ENCODE peak calls at places on chromosomes 1 and 21, in six cellular contexts. V, O, I, X, H and U are unnamed samples. For H3K4me1, the result is how much of the 10 kb centered on the place peaks cover.

GRCh38 chr21:16891821-16892220 is 621.0 kb upstream of the CXADR start:
- DNase-seq in V (no peak), O (no peak), I (no peak), X (no peak), H (peak), U (no peak)

GRCh38 chr1:199862047-199862446 is 165.5 kb upstream of the NR5A2 start:
- DNase-seq in V (no peak), O (no peak), I (no peak), X (no peak), H (no peak), U (no peak)

GRCh38 chr1:220894025-220894923 is 15.0 kb downstream of the HLX start:
- DNase-seq in V (no peak), O (no peak), I (no peak), X (no peak), H (no peak), U (no peak)

GRCh38 chr1:8902765-8903164 is 24.3 kb upstream of the ENO1 start:
- DNase-seq in V (no peak), O (no peak), I (no peak), X (no peak), H (peak), U (no peak)

GRCh38 chr1:220526294-220526693 is 1.6 kb upstream of the MARK1 start:
- DNase-seq in V (no peak), O (no peak), I (no peak), X (no peak), H (no peak), U (no peak)

GRCh38 chr1:56644064-56644940 is 812 bp upstream of the PRKAA2 start:
- DNase-seq in V (peak), O (peak), I (no peak), X (no peak), H (peak), U (no peak)

GRCh38 chr1:197140123-197140522 is 6.3 kb downstream of the ASPM start:
- DNase-seq in V (no peak), O (no peak), I (no peak), X (no peak), H (peak), U (no peak)

GRCh38 chr1:7754234-7754633 is 16.9 kb upstream of the VAMP3 start:
- DNase-seq in V (no peak), O (no peak), I (no peak), X (no peak), H (no peak), U (no peak)

GRCh38 chr1:27325286-27325685 is 3.3 kb downstream of the TMEM222 start:
- DNase-seq in V (no peak), O (no peak), I (no peak), X (no peak), H (no peak), U (no peak)

GRCh38 chr1:206921772-206922265 is at the start of gene FCMR:
- DNase-seq in V (no peak), O (no peak), I (no peak), X (no peak), H (no peak), U (no peak)

GRCh38 chr1:47181095-47181954 is 8.5 kb downstream of the PDZK1IP1 start:
- DNase-seq in V (no peak), O (no peak), I (no peak), X (no peak), H (no peak), U (no peak)

GRCh38 chr1:156664046-156664948 is 12.9 kb downstream of the NES start:
- DNase-seq in V (no peak), O (no peak), I (no peak), X (no peak), H (peak), U (no peak)

GRCh38 chr1:61078611-61079010 is 3.8 kb upstream of the NFIA start:
- DNase-seq in V (no peak), O (no peak), I (no peak), X (no peak), H (no peak), U (no peak)

GRCh38 chr1:9767964-9768668 is 55.6 kb downstream of the CLSTN1 start:
- DNase-seq in V (peak), O (no peak), I (no peak), X (peak), H (no peak), U (peak)

GRCh38 chr1:100323428-100324106 is 28.7 kb upstream of the CDC14A start:
- DNase-seq in V (no peak), O (peak), I (peak), X (peak), H (no peak), U (no peak)

GRCh38 chr21:44298301-44298700 is 1.6 kb upstream of the PFKL start:
- DNase-seq in V (no peak), O (no peak), I (no peak), X (peak), H (peak), U (no peak)

GRCh38 chr21:44299458-44300261 is at the start of gene PFKL:
- DNase-seq in V (peak), O (peak), I (peak), X (peak), H (peak), U (peak)

GRCh38 chr21:44297525-44298290 is 2.1 kb upstream of the PFKL start:
- DNase-seq in V (peak), O (peak), I (peak), X (peak), H (peak), U (peak)

GRCh38 chr21:44300262-44300959 is 558 bp downstream of the PFKL start:
- DNase-seq in V (peak), O (peak), I (peak), X (peak), H (peak), U (peak)

GRCh38 chr21:44299085-44299457 is 782 bp upstream of the PFKL start:
- DNase-seq in V (no peak), O (no peak), I (no peak), X (no peak), H (peak), U (no peak)
- H3K4me1 ChIP-seq in V (under half), O (under half), I (half or more), X (under half), H (under half), U (half or more)

GRCh38 chr1:113770031-113770430 is 10.7 kb upstream of the PHTF1 start:
- DNase-seq in V (no peak), O (no peak), I (no peak), X (no peak), H (no peak), U (no peak)
- H3K27ac ChIP-seq in V (no peak), O (no peak), I (no peak), X (no peak), H (no peak), U (no peak)

GRCh38 chr1:117622726-117623125 is 16.9 kb downstream of the TENT5C start:
- DNase-seq in V (no peak), O (no peak), I (no peak), X (no peak), H (no peak), U (no peak)

GRCh38 chr1:117623698-117624097 is 17.9 kb downstream of the TENT5C start:
- DNase-seq in V (no peak), O (no peak), I (no peak), X (no peak), H (no peak), U (no peak)

GRCh38 chr1:117620440-117620839 is 14.6 kb downstream of the TENT5C start:
- DNase-seq in V (no peak), O (no peak), I (no peak), X (no peak), H (no peak), U (no peak)

GRCh38 chr1:117623141-117623540 is 17.3 kb downstream of the TENT5C start:
- DNase-seq in V (no peak), O (no peak), I (no peak), X (no peak), H (no peak), U (no peak)

GRCh38 chr1:117621316-117621715 is 15.5 kb downstream of the TENT5C start:
- DNase-seq in V (no peak), O (no peak), I (no peak), X (no peak), H (no peak), U (no peak)
- H3K4me1 ChIP-seq in V (under half), O (under half), I (under half), X (under half), H (under half), U (under half)

DNA sequence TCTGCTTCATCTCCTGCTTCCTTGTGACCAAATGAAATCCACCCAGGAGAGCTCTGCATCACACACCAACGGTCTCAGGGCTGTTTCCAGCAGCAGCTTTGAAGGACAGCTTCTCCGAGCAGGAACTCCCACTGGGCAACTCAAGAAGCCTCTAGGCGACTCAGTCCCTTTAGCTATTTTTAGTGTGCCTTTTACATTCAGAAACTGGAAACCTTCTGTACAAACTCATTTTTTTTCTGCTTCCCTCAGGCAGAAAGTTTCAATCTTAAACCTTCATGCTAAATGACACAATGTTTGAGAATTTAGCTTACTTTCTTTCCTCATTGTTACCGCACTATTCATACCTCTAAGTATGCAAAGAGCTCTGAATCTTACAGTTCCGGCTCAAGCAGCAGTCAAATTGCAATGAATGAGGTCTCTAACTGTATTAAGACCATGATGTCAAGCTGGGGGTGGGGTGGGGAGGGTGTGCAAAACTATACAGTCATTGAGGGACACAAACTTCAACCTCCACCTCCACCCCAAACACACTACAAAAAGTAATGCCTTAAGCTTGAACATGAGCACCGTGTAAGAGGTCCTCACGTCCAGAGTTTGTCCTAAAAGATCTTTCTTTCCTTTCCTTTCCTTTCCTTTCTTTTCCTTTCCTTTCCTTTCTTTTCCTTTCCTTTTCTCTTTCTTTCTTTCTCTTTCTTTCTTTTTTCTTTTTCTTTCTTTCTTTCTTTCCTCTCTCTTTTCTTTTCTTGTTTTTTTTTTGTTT is 16.4 kb upstream of the TARBP1 start:
- DNase-seq in V (no peak), O (no peak), I (no peak), X (no peak), H (peak), U (no peak)
- H3K27ac ChIP-seq in V (no peak), O (peak), I (peak), X (no peak), H (peak), U (no peak)

DNA sequence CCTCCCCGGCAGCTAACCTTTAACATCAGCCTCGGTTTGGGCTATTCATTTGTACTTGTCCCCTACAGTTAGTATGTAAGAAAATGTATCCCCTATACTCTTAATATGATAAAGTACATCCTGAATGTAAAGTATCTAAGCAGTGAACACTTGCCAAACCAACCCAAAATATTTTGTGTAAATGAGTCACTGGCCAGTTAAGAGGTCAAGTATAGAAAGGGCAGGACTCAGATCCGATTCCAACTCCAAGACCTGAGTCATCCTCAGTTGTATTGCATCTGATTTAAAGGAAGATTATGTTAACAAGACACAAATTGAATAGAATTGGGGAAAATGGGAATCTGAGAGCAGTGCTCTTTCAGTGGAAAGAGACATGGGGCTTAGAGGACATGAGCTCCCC is 84.4 kb downstream of the CD58 start:
- DNase-seq in V (no peak), O (no peak), I (no peak), X (no peak), H (peak), U (no peak)
- H3K4me1 ChIP-seq in V (under half), O (under half), I (under half), X (under half), H (under half), U (under half)

GRCh38 chr1:208179850-208180416 is 64.3 kb downstream of the PLXNA2 start:
- DNase-seq in V (no peak), O (no peak), I (no peak), X (no peak), H (no peak), U (no peak)
- H3K27ac ChIP-seq in V (peak), O (no peak), I (peak), X (peak), H (no peak), U (no peak)

GRCh38 chr21:33937931-33938339 is 22.3 kb upstream of the ATP5PO start:
- DNase-seq in V (no peak), O (no peak), I (no peak), X (peak), H (no peak), U (no peak)
- H3K4me1 ChIP-seq in V (under half), O (under half), I (under half), X (under half), H (under half), U (half or more)

GRCh38 chr1:21084111-21084510 is 92.6 kb downstream of the EIF4G3 start:
- DNase-seq in V (no peak), O (no peak), I (no peak), X (no peak), H (no peak), U (no peak)
- H3K27ac ChIP-seq in V (peak), O (peak), I (no peak), X (no peak), H (no peak), U (no peak)

DNA sequence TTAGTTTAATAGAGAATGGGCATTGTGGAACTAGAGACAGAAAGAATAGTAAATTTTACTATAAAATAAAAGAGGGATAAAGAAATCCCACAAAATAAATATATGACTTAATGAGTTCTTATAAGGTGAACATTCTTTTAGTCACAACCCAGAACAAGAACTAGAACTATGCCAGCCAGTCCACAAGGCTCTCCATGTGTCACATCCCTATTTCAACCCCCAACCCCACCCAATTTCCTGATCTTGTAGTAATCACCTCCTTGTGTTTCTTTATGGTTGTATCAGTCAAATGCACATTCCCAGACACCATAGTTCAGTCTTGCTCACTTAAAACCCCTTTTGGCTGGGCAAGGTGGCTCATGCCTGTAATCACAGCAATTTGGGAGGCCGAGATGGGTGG is 662.3 kb upstream of the CAMK1G start:
- DNase-seq in V (no peak), O (no peak), I (no peak), X (no peak), H (no peak), U (no peak)
- H3K4me1 ChIP-seq in V (under half), O (under half), I (under half), X (under half), H (under half), U (under half)